ENCODE peak calls at places on chromosome 9, in four cellular contexts. B, J, R and W are unnamed samples.

GRCh38 chr9:110284211-110284849 is 28.0 kb upstream of the TXN start:
- DNase-seq in B (peak; percentile 45), J (no peak), R (no peak), W (no peak)

GRCh38 chr9:93052791-93053540 is 5.5 kb upstream of the SUSD3 start:
- DNase-seq in B (peak; percentile 18), J (peak; percentile 74), R (no peak), W (no peak)

GRCh38 chr9:1005043-1005667 is 28.7 kb downstream of the DMRT3 start:
- DNase-seq in B (no peak), J (peak; percentile 89), R (peak; percentile 77), W (no peak)

GRCh38 chr9:108552459-108553040 is 303.2 kb downstream of the ACTL7B start:
- DNase-seq in B (no peak), J (no peak), R (no peak), W (no peak)

GRCh38 chr9:88017086-88017485 is 42.8 kb upstream of the CDK20 start:
- DNase-seq in B (no peak), J (no peak), R (no peak), W (no peak)

GRCh38 chr9:14652729-14653377 is 40.4 kb downstream of the ZDHHC21 start:
- DNase-seq in B (no peak), J (peak; percentile 76), R (peak; percentile 44), W (peak; percentile 39)

GRCh38 chr9:7963026-7963425 is 163.4 kb upstream of the DMAC1 start:
- DNase-seq in B (no peak), J (no peak), R (no peak), W (no peak)

GRCh38 chr9:129981180-129981907 is 61.6 kb downstream of the FNBP1 start:
- DNase-seq in B (no peak), J (no peak), R (no peak), W (no peak)

GRCh38 chr9:77218612-77219011 is 41.3 kb downstream of the VPS13A start:
- DNase-seq in B (no peak), J (no peak), R (no peak), W (no peak)

GRCh38 chr9:129014124-129014523 is 14.0 kb downstream of the SH3GLB2 start:
- DNase-seq in B (no peak), J (no peak), R (no peak), W (no peak)

GRCh38 chr9:78428640-78429039 is 131.7 kb downstream of the PSAT1 start:
- DNase-seq in B (no peak), J (no peak), R (no peak), W (no peak)

GRCh38 chr9:6575324-6575758 is 70.2 kb downstream of the GLDC start:
- DNase-seq in B (peak; percentile 20), J (no peak), R (no peak), W (no peak)

GRCh38 chr9:87494970-87495471 is 2.6 kb upstream of the DAPK1 start:
- DNase-seq in B (no peak), J (no peak), R (peak; percentile 15), W (no peak)

GRCh38 chr9:133958756-133959155 is 33.4 kb downstream of the VAV2 start:
- DNase-seq in B (no peak), J (no peak), R (no peak), W (no peak)

GRCh38 chr9:127927457-127928231 is 2.9 kb downstream of the PIP5KL1 start:
- DNase-seq in B (peak; percentile 85), J (peak; percentile 97), R (peak; percentile 21), W (no peak)

GRCh38 chr9:121862973-121863372 is 211.5 kb downstream of the DAB2IP start:
- DNase-seq in B (no peak), J (peak; percentile 23), R (no peak), W (no peak)

GRCh38 chr9:81716409-81716808 is 27.1 kb upstream of the TLE1 start:
- DNase-seq in B (no peak), J (no peak), R (no peak), W (no peak)

GRCh38 chr9:32525506-32525905 is 490 bp downstream of the RIGI start:
- DNase-seq in B (no peak), J (no peak), R (no peak), W (no peak)

GRCh38 chr9:32251539-32251938 is 132.9 kb upstream of the ACO1 start:
- DNase-seq in B (peak; percentile 26), J (peak; percentile 88), R (peak; percentile 79), W (no peak)

GRCh38 chr9:7243838-7244237 is 486.1 kb downstream of the KDM4C start:
- DNase-seq in B (no peak), J (no peak), R (no peak), W (no peak)

GRCh38 chr9:133050781-133051180 is 11.0 kb upstream of the CEL start:
- DNase-seq in B (peak; percentile 53), J (no peak), R (no peak), W (no peak)

GRCh38 chr9:135282001-135282731 is 194.7 kb downstream of the OLFM1 start:
- DNase-seq in B (peak; percentile 72), J (no peak), R (peak; percentile 17), W (no peak)

GRCh38 chr9:128160603-128160987 is 530 bp downstream of the BBLN start:
- DNase-seq in B (peak; percentile 64), J (peak; percentile 46), R (no peak), W (no peak)

GRCh38 chr9:113573959-113574352 is 110.4 kb downstream of the RGS3 start:
- DNase-seq in B (no peak), J (no peak), R (no peak), W (no peak)